ENCODE peak calls at places on chromosomes 1 and 21, in six cellular contexts. One of them, this sample, is unnamed.

GRCh38 chr1:33971018-33971710 is 107.3 kb downstream of the HMGB4 start:
- DNase-seq in GM12878: no peak
- DNase-seq in GM12892: no peak
- DNase-seq in H1: no peak
- DNase-seq in K562: no peak
- DNase-seq in HepG2: no peak
- DNase-seq in this sample: no peak

GRCh38 chr1:207309775-207310273 is 11.7 kb upstream of the CD55 start:
- DNase-seq in GM12878: no peak
- DNase-seq in GM12892: no peak
- DNase-seq in H1: no peak
- DNase-seq in K562: peak
- DNase-seq in HepG2: peak
- DNase-seq in this sample: no peak

GRCh38 chr1:21815724-21816311 is 3.8 kb downstream of the LDLRAD2 start:
- DNase-seq in GM12878: no peak
- DNase-seq in GM12892: no peak
- DNase-seq in H1: no peak
- DNase-seq in K562: no peak
- DNase-seq in HepG2: no peak
- DNase-seq in this sample: no peak

GRCh38 chr1:41783189-41783639 is 135.5 kb downstream of the HIVEP3 start:
- DNase-seq in GM12878: no peak
- DNase-seq in GM12892: no peak
- DNase-seq in H1: no peak
- DNase-seq in K562: no peak
- DNase-seq in HepG2: no peak
- DNase-seq in this sample: no peak

GRCh38 chr1:163379801-163380200 is 58.0 kb downstream of the NUF2 start:
- DNase-seq in GM12878: no peak
- DNase-seq in GM12892: no peak
- DNase-seq in H1: no peak
- DNase-seq in K562: no peak
- DNase-seq in HepG2: no peak
- DNase-seq in this sample: no peak

GRCh38 chr1:84145051-84145450 is 980 bp downstream of the PRKACB start:
- DNase-seq in GM12878: no peak
- DNase-seq in GM12892: no peak
- DNase-seq in H1: no peak
- DNase-seq in K562: no peak
- DNase-seq in HepG2: no peak
- DNase-seq in this sample: no peak

GRCh38 chr21:9767592-9768375 is 753.6 kb upstream of the TPTE start:
- DNase-seq in GM12878: no peak
- DNase-seq in GM12892: no peak
- DNase-seq in H1: no peak
- DNase-seq in K562: peak
- DNase-seq in HepG2: no peak
- DNase-seq in this sample: no peak

GRCh38 chr1:64092851-64093371 is 110.5 kb upstream of the UBE2U start:
- DNase-seq in GM12878: no peak
- DNase-seq in GM12892: no peak
- DNase-seq in H1: no peak
- DNase-seq in K562: no peak
- DNase-seq in HepG2: no peak
- DNase-seq in this sample: no peak

GRCh38 chr1:38953433-38953860 is 11.8 kb upstream of the RHBDL2 start:
- DNase-seq in GM12878: no peak
- DNase-seq in GM12892: no peak
- DNase-seq in H1: peak
- DNase-seq in K562: peak
- DNase-seq in HepG2: no peak
- DNase-seq in this sample: no peak

GRCh38 chr1:40926441-40926840 is 53.1 kb upstream of the CTPS1 start:
- DNase-seq in GM12878: no peak
- DNase-seq in GM12892: no peak
- DNase-seq in H1: no peak
- DNase-seq in K562: no peak
- DNase-seq in HepG2: no peak
- DNase-seq in this sample: no peak

GRCh38 chr1:8902765-8903164 is 24.3 kb upstream of the ENO1 start:
- DNase-seq in GM12878: no peak
- DNase-seq in GM12892: no peak
- DNase-seq in H1: no peak
- DNase-seq in K562: peak
- DNase-seq in HepG2: no peak
- DNase-seq in this sample: no peak

GRCh38 chr1:214123061-214123784 is 135.4 kb downstream of the PROX1 start:
- DNase-seq in GM12878: no peak
- DNase-seq in GM12892: no peak
- DNase-seq in H1: no peak
- DNase-seq in K562: peak
- DNase-seq in HepG2: peak
- DNase-seq in this sample: peak

GRCh38 chr1:215890438-215890837 is 323.3 kb downstream of the KCTD3 start:
- DNase-seq in GM12878: no peak
- DNase-seq in GM12892: no peak
- DNase-seq in H1: no peak
- DNase-seq in K562: no peak
- DNase-seq in HepG2: no peak
- DNase-seq in this sample: no peak
- TF ChIP-seq TAF1 in GM12878: no peak
- TF ChIP-seq TAF1 in GM12892: no peak
- TF ChIP-seq TAF1 in H1: no peak
- TF ChIP-seq TAF1 in K562: no peak
- TF ChIP-seq TAF1 in HepG2: no peak
- TF ChIP-seq TAF1 in this sample: no peak

DNA sequence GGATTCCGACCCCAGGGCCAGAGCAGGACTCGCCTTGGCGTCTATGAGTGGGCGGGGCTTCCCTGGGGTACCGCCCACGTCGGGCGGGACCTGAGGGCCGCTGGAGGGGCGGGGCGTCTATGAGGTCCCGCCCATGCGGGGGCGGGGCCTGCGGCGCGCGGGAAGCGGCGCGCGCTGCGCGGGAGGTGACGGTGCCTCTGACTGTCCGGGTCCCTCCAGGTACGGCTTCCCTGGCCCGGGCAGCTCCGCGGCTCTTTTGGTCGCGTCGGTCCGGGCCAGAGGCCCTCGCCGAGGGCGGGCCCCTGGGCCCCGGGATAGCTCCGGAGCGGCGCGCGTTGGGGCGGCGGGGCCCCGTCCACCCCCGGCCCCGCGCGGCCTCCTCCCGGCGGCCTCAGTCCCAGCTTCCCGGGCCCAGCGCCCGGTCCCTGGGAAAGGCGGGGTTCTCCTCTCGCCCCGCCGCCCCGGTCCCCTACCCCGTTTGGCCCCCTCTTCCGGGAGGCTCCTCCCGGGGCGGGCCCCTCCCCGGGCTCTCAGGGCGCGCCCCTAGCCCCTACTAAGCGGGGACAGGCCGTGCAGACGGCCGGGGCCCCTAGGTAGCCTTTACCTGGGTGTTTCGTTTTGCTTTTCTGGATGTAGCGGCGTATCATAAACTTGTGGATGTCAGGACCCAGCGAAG is at the start of gene CHAF1B:
- DNase-seq in GM12878: no peak
- DNase-seq in GM12892: peak
- DNase-seq in H1: peak
- DNase-seq in K562: peak
- DNase-seq in HepG2: peak
- DNase-seq in this sample: peak
- TF ChIP-seq POLR2A in GM12878: peak
- TF ChIP-seq POLR2A in GM12892: peak
- TF ChIP-seq POLR2A in H1: peak
- TF ChIP-seq POLR2A in K562: peak
- TF ChIP-seq POLR2A in HepG2: peak
- TF ChIP-seq POLR2A in this sample: peak

GRCh38 chr1:70143052-70143659 is 62.2 kb downstream of the LRRC40 start:
- DNase-seq in GM12878: no peak
- DNase-seq in GM12892: no peak
- DNase-seq in H1: no peak
- DNase-seq in K562: no peak
- DNase-seq in HepG2: no peak
- DNase-seq in this sample: no peak
- TF ChIP-seq TAF1 in GM12878: no peak
- TF ChIP-seq TAF1 in GM12892: no peak
- TF ChIP-seq TAF1 in H1: no peak
- TF ChIP-seq TAF1 in K562: no peak
- TF ChIP-seq TAF1 in HepG2: no peak
- TF ChIP-seq TAF1 in this sample: no peak

GRCh38 chr1:37858931-37859506 is 373 bp downstream of the MTF1 start:
- DNase-seq in GM12878: no peak
- DNase-seq in GM12892: no peak
- DNase-seq in H1: no peak
- DNase-seq in K562: peak
- DNase-seq in HepG2: no peak
- DNase-seq in this sample: no peak

GRCh38 chr1:37860346-37860666 is 914 bp upstream of the MTF1 start:
- DNase-seq in GM12878: no peak
- DNase-seq in GM12892: no peak
- DNase-seq in H1: no peak
- DNase-seq in K562: no peak
- DNase-seq in HepG2: no peak
- DNase-seq in this sample: no peak

GRCh38 chr1:37862330-37862729 is 2.9 kb upstream of the MTF1 start:
- DNase-seq in GM12878: no peak
- DNase-seq in GM12892: no peak
- DNase-seq in H1: no peak
- DNase-seq in K562: peak
- DNase-seq in HepG2: peak
- DNase-seq in this sample: no peak

GRCh38 chr1:37861151-37861550 is 1.8 kb upstream of the MTF1 start:
- DNase-seq in GM12878: no peak
- DNase-seq in GM12892: no peak
- DNase-seq in H1: no peak
- DNase-seq in K562: no peak
- DNase-seq in HepG2: no peak
- DNase-seq in this sample: no peak

DNA sequence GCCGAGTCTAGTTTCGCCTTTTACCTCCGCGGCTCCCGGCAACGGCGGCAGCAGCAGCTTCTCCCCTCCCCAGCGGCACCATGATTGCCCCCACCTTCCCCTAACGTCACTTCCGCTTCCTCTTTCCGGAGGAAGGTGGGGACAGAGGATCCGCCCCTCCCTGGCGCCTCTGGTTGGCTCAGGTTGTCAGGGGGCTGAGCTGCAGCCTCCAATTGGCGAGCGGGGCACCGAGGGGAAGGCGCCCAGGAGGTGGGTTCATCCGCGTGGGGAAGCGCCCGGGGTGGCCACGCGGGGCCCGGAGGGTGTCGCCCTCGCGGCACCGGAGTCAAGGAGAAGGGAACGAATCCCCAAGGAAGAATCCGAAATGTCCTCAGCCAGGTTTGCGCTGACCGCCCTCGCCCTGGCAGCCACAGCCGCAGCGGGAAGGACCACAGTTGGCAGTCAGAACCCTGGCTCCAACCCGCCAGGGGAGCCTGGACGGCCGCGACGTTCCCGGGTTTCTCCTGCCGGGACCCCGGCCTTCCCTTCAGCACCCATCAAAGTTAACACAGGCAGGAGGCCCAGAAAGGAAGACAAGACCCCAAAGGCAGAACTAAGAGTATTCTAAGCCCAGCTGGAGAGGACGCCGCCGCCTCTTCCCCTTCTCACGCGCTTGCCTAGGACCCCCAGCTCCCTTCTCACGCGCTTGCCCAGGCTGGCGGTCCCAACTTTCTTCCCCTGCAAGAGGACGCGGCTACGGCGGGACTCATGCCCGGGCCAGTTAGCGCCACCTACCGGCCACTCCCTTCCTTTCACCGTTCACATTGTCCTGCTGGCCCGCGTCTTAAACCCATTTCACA is at the start of gene MTF1:
- DNase-seq in GM12878: peak
- DNase-seq in GM12892: peak
- DNase-seq in H1: peak
- DNase-seq in K562: peak
- DNase-seq in HepG2: peak
- DNase-seq in this sample: peak
- TF ChIP-seq POLR2A in GM12878: peak
- TF ChIP-seq POLR2A in GM12892: peak
- TF ChIP-seq POLR2A in H1: peak
- TF ChIP-seq POLR2A in K562: peak
- TF ChIP-seq POLR2A in HepG2: peak
- TF ChIP-seq POLR2A in this sample: peak

GRCh38 chr1:14320986-14321385 is 277.5 kb upstream of the KAZN start:
- DNase-seq in GM12878: no peak
- DNase-seq in GM12892: no peak
- DNase-seq in H1: no peak
- DNase-seq in K562: no peak
- DNase-seq in HepG2: no peak
- DNase-seq in this sample: no peak
- TF ChIP-seq TAF1 in GM12878: no peak
- TF ChIP-seq TAF1 in GM12892: no peak
- TF ChIP-seq TAF1 in H1: no peak
- TF ChIP-seq TAF1 in K562: no peak
- TF ChIP-seq TAF1 in HepG2: no peak
- TF ChIP-seq TAF1 in this sample: no peak

GRCh38 chr1:114535401-114535800 is 24.4 kb upstream of the TRIM33 start:
- DNase-seq in GM12878: no peak
- DNase-seq in GM12892: no peak
- DNase-seq in H1: no peak
- DNase-seq in K562: no peak
- DNase-seq in HepG2: no peak
- DNase-seq in this sample: no peak
- TF ChIP-seq POLR2A in GM12878: no peak
- TF ChIP-seq POLR2A in GM12892: no peak
- TF ChIP-seq POLR2A in H1: no peak
- TF ChIP-seq POLR2A in K562: no peak
- TF ChIP-seq POLR2A in HepG2: no peak
- TF ChIP-seq POLR2A in this sample: no peak

This sample was measured in GM12891.